ENCODE peak calls at places on chromosome 4, in seven cellular contexts. D is GM12891, T is SK-N-SH, S is HepG2, C is GM12878, Q is H1, P is K562. R is an unnamed sample.
A peak's percentile ranks its signal among the peaks of the same experiment; 100 is the strongest.

GRCh38 chr4:8854866-8855265 is 16.8 kb downstream of the HMX1 start:
- DNase-seq in Q (no peak), S (no peak), T (no peak), D (no peak), P (no peak), C (no peak), R (no peak)

GRCh38 chr4:42627887-42628646 is 28.8 kb downstream of the ATP8A1 start:
- DNase-seq in D (no peak), T (no peak), Q (no peak), S (no peak), P (no peak), C (peak; percentile 97), R (peak; percentile 15)

GRCh38 chr4:54318904-54319303 is 89.8 kb downstream of the PDGFRA start:
- DNase-seq in D (peak; percentile 17), P (peak; percentile 56), Q (peak; percentile 23), S (peak; percentile 29), C (no peak), T (peak; percentile 45), R (no peak)

GRCh38 chr4:16608123-16608522 is 290.3 kb downstream of the LDB2 start:
- DNase-seq in T (no peak), S (no peak), Q (no peak), P (no peak), C (no peak), D (no peak), R (no peak)

GRCh38 chr4:184807797-184808718 is 17.7 kb downstream of the ACSL1 start:
- DNase-seq in Q (peak; percentile 58), P (no peak), C (no peak), D (no peak), T (no peak), S (peak; percentile 85), R (no peak)

GRCh38 chr4:128517739-128518510 is 230.3 kb upstream of the PGRMC2 start:
- DNase-seq in Q (no peak), C (peak; percentile 94), S (peak; percentile 68), D (peak; percentile 41), T (peak; percentile 31), P (peak; percentile 70), R (peak; percentile 41)

GRCh38 chr4:26094076-26094475 is 180.1 kb downstream of the SMIM20 start:
- DNase-seq in P (no peak), D (no peak), C (no peak), Q (no peak), S (no peak), T (no peak), R (no peak)

GRCh38 chr4:119098306-119098705 is 37.3 kb upstream of the MYOZ2 start:
- DNase-seq in P (no peak), S (no peak), D (no peak), C (no peak), Q (no peak), T (no peak), R (no peak)

GRCh38 chr4:27917381-27917780 is 1056.7 kb downstream of the STIM2 start:
- DNase-seq in Q (no peak), P (no peak), T (no peak), D (no peak), C (no peak), S (no peak), R (no peak)

GRCh38 chr4:38795087-38795486 is 9.5 kb downstream of the TLR1 start:
- DNase-seq in T (no peak), Q (no peak), C (no peak), P (no peak), S (no peak), D (no peak), R (no peak)

GRCh38 chr4:116636917-116637316 is 448.5 kb downstream of the TRAM1L1 start:
- DNase-seq in P (no peak), T (no peak), Q (no peak), C (peak; percentile 7), S (no peak), D (no peak), R (no peak)

GRCh38 chr4:17701882-17702281 is 79.5 kb downstream of the FAM184B start:
- DNase-seq in Q (no peak), T (no peak), C (no peak), S (no peak), D (no peak), P (no peak), R (no peak)

GRCh38 chr4:159283697-159284492 is 181.0 kb downstream of the RAPGEF2 start:
- DNase-seq in Q (peak; percentile 50), C (no peak), T (no peak), P (no peak), D (no peak), S (no peak), R (no peak)

GRCh38 chr4:965048-965765 is 8.2 kb downstream of the DGKQ start:
- DNase-seq in D (no peak), T (no peak), P (no peak), C (no peak), S (no peak), Q (no peak), R (no peak)

GRCh38 chr4:53552711-53553110 is 38.6 kb downstream of the LNX1 start:
- DNase-seq in S (no peak), Q (no peak), P (no peak), T (no peak), C (no peak), D (no peak), R (no peak)

GRCh38 chr4:151532001-151532708 is 123.2 kb downstream of the FHIP1A start:
- DNase-seq in S (no peak), D (no peak), C (no peak), P (no peak), Q (no peak), T (no peak), R (no peak)

GRCh38 chr4:25085621-25086020 is 54.9 kb upstream of the LGI2 start:
- DNase-seq in C (no peak), Q (no peak), T (no peak), D (no peak), P (no peak), S (no peak), R (no peak)

GRCh38 chr4:53186714-53187358 is 179.0 kb downstream of the SCFD2 start:
- DNase-seq in C (no peak), S (no peak), P (no peak), T (no peak), D (no peak), Q (no peak), R (no peak)

GRCh38 chr4:67236793-67237192 is 308.5 kb downstream of the CENPC start:
- DNase-seq in C (no peak), Q (no peak), S (no peak), P (no peak), T (no peak), D (no peak), R (no peak)

GRCh38 chr4:144903953-144904711 is 193.9 kb downstream of the ANAPC10 start:
- DNase-seq in T (no peak), C (no peak), P (no peak), Q (no peak), S (no peak), D (no peak), R (no peak)

GRCh38 chr4:182240161-182241130 is 2.8 kb upstream of the TENM3 start:
- DNase-seq in P (no peak), T (peak; percentile 20), C (no peak), Q (no peak), D (no peak), S (peak; percentile 81), R (no peak)

GRCh38 chr4:3031357-3032064 is 42.8 kb downstream of the HTT-AS start:
- DNase-seq in S (no peak), D (no peak), T (peak; percentile 53), P (no peak), Q (no peak), C (no peak), R (no peak)

GRCh38 chr4:99091174-99091573 is 2.6 kb upstream of the ADH5 start:
- DNase-seq in Q (no peak), P (no peak), S (no peak), T (no peak), C (no peak), D (no peak), R (no peak)

GRCh38 chr4:173527103-173527876 is 2.7 kb downstream of the HAND2 start:
- DNase-seq in Q (no peak), P (no peak), C (no peak), D (no peak), S (no peak), T (no peak), R (no peak)

GRCh38 chr4:7987148-7987989 is 47.7 kb upstream of the AFAP1 start:
- DNase-seq in P (peak; percentile 77), Q (no peak), C (peak; percentile 23), D (peak; percentile 75), T (peak; percentile 86), S (peak; percentile 69), R (peak; percentile 58)

GRCh38 chr4:7818676-7819041 is 121.0 kb downstream of the AFAP1 start:
- DNase-seq in S (peak; percentile 12), Q (no peak), P (no peak), C (no peak), D (no peak), T (no peak), R (no peak)

GRCh38 chr4:26459054-26459755 is 31.1 kb downstream of the CCKAR start:
- DNase-seq in D (peak; percentile 40), T (peak; percentile 56), S (peak; percentile 58), C (peak; percentile 26), Q (peak; percentile 9), P (peak; percentile 51), R (peak; percentile 23)

DNA sequence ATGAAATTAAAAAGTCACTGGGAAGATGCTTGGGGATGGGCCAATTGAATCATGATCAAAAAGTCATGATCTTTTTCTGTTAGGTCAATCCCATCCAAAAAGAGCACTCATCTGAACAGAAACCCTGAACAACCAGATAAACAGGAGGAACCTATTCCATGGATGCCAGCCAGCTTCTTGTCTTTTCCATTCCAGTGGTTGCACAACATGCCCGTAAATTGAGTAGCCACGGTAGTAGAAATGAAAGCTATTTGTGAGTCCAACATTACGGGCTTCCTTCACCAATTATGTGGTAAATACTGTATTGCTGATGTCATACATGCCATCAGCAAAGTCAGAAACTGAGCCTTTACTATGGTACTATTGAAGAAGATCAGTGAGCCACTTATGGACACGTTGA is 982.4 kb upstream of the HS3ST1 start:
- DNase-seq in S (no peak), P (no peak), T (no peak), D (no peak), Q (no peak), C (no peak), R (no peak)
- TF ChIP-seq POLR2AphosphoS5 in S (no peak), P (no peak), T (no peak), D (no peak), Q (no peak), C (no peak), R (no peak)

GRCh38 chr4:100838286-100838685 is 320.5 kb upstream of the EMCN start:
- DNase-seq in Q (no peak), P (no peak), T (peak; percentile 7), S (no peak), D (no peak), C (no peak), R (no peak)
- TF ChIP-seq TAF1 in Q (no peak), P (no peak), T (no peak), S (no peak), D (no peak), C (no peak), R (no peak)

GRCh38 chr4:114466299-114466698 is 132.3 kb upstream of the UGT8 start:
- DNase-seq in T (no peak), P (no peak), C (no peak), S (no peak), D (no peak), Q (no peak), R (no peak)
- TF ChIP-seq POLR2AphosphoS5 in T (no peak), P (no peak), C (no peak), S (no peak), D (no peak), Q (no peak), R (no peak)

DNA sequence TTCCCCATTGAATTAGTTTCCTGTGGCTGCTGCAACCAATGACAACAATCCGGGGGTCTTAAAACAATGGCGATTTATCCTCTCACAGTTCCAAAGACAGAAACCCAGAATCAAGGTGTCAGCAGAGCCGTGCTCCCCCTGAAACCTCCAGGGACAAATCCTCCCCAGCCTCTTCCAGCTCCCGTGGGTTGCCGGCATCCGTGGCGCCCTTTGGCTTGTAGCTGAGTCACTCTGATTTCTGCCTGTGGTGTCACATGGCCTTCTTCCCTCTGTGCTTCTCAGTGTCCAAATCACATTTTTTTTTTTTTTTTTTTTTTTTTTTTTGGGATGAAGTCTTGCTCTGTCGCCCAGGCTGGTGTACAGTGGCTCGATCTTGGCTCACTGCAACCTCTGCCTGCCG is 64.5 kb upstream of the STX18 start:
- DNase-seq in Q (no peak), P (no peak), S (no peak), C (no peak), D (no peak), T (no peak), R (no peak)
- TF ChIP-seq TAF1 in Q (no peak), P (no peak), S (no peak), C (no peak), D (no peak), T (no peak), R (no peak)